ENCODE peak calls at places on chromosomes 2 and 18, in six cellular contexts. J, R, Y, G, F and O are unnamed samples.

GRCh38 chr2:232481322-232482140 is 6.1 kb downstream of the ECEL1 start:
- DNase-seq in J (no peak), R (peak), Y (no peak), G (no peak), F (no peak), O (no peak)

GRCh38 chr2:190858817-190859216 is 21.8 kb upstream of the GLS start:
- DNase-seq in J (peak), R (no peak), Y (peak), G (no peak), F (peak), O (no peak)

GRCh38 chr2:127479219-127479825 is 47.0 kb downstream of the IWS1 start:
- DNase-seq in J (peak), R (no peak), Y (peak), G (no peak), F (peak), O (peak)

GRCh38 chr2:1740714-1741584 is 3.4 kb downstream of the PXDN start:
- DNase-seq in J (no peak), R (no peak), Y (no peak), G (peak), F (no peak), O (no peak)

GRCh38 chr18:62867521-62867920 is 152.2 kb downstream of the PHLPP1 start:
- DNase-seq in J (no peak), R (no peak), Y (no peak), G (no peak), F (no peak), O (no peak)

GRCh38 chr2:128623776-128624424 is 305.2 kb upstream of the HS6ST1 start:
- DNase-seq in J (peak), R (no peak), Y (peak), G (no peak), F (no peak), O (no peak)

GRCh38 chr2:238061310-238062202 is 755 bp downstream of the SCLY start:
- DNase-seq in J (peak), R (peak), Y (peak), G (peak), F (peak), O (peak)

GRCh38 chr2:30514134-30514860 is 67.3 kb downstream of the LCLAT1 start:
- DNase-seq in J (peak), R (no peak), Y (peak), G (no peak), F (no peak), O (no peak)

GRCh38 chr2:120771556-120772208 is 36.0 kb downstream of the GLI2 start:
- DNase-seq in J (peak), R (no peak), Y (peak), G (no peak), F (no peak), O (no peak)

GRCh38 chr2:6080837-6081541 is 388.8 kb downstream of the SOX11 start:
- DNase-seq in J (no peak), R (no peak), Y (no peak), G (no peak), F (no peak), O (no peak)

GRCh38 chr2:169291517-169291916 is 70.8 kb downstream of the LRP2 start:
- DNase-seq in J (no peak), R (no peak), Y (no peak), G (no peak), F (peak), O (no peak)

GRCh38 chr2:134988994-134989605 is 58.1 kb downstream of the MAP3K19 start:
- DNase-seq in J (peak), R (no peak), Y (peak), G (no peak), F (peak), O (no peak)

GRCh38 chr2:238698451-238699306 is 149.2 kb upstream of the TWIST2 start:
- DNase-seq in J (no peak), R (no peak), Y (no peak), G (no peak), F (no peak), O (no peak)

GRCh38 chr18:23250893-23251656 is 115.8 kb downstream of the CABLES1 start:
- DNase-seq in J (no peak), R (no peak), Y (no peak), G (no peak), F (peak), O (no peak)

GRCh38 chr18:58863539-58864145 is 1.0 kb upstream of the ZNF532 start:
- DNase-seq in J (peak), R (no peak), Y (peak), G (no peak), F (peak), O (peak)

GRCh38 chr18:22473366-22473765 is 55.7 kb upstream of the CTAGE1 start:
- DNase-seq in J (no peak), R (no peak), Y (no peak), G (no peak), F (no peak), O (no peak)

GRCh38 chr18:616380-616995 is 19.7 kb downstream of the CLUL1 start:
- DNase-seq in J (peak), R (no peak), Y (peak), G (no peak), F (peak), O (no peak)

GRCh38 chr18:58562146-58562998 is 66.5 kb downstream of the ALPK2 start:
- DNase-seq in J (peak), R (no peak), Y (no peak), G (no peak), F (no peak), O (no peak)

GRCh38 chr2:209637293-209637692 is 134.3 kb upstream of the UNC80 start:
- DNase-seq in J (no peak), R (no peak), Y (no peak), G (no peak), F (peak), O (no peak)
- H4K91ac ChIP-seq in J (no peak), R (no peak), Y (no peak), G (no peak), F (no peak), O (no peak)

DNA sequence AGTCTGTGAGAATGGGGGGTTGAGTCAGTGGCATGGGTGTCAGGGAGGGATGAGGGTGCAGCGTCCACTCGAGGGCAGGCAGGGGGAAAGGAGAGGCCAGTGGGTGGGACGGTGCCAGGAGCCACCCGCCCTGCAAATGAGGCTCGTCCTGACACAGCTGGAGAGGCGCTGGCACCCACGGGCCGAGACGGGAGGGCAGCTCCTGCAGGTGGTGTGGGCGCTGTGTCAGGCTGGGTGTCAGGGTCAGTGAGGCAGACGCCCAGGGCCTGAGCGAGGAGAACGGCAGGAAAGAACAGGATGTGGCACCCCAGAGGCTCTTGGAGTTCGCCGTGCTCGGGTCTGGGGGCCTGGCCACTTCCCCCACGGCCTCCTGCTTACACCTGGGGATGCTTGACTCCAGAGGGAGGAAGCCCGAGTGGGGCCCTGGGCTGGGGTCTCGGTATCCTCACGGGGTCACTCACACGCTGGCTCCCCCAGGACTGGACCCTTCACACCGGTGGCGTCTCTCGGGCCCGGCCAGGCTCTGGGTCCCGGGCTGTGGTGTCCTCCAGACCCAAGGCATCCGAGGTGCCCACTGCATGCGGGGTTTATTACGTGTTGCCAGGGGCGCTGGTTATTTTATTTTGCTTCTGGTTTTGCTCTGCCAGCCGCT is 130.5 kb upstream of the CTDP1 start:
- DNase-seq in J (no peak), R (no peak), Y (no peak), G (no peak), F (no peak), O (no peak)
- H4K91ac ChIP-seq in J (no peak), R (no peak), Y (no peak), G (no peak), F (no peak), O (no peak)

GRCh38 chr2:197298609-197299008 is 12.0 kb downstream of the ANKRD44 start:
- DNase-seq in J (no peak), R (no peak), Y (no peak), G (no peak), F (no peak), O (no peak)

GRCh38 chr2:197296861-197297260 is 13.7 kb downstream of the ANKRD44 start:
- DNase-seq in J (no peak), R (no peak), Y (no peak), G (no peak), F (no peak), O (no peak)

GRCh38 chr2:197297262-197297661 is 13.3 kb downstream of the ANKRD44 start:
- DNase-seq in J (no peak), R (no peak), Y (no peak), G (no peak), F (no peak), O (no peak)

GRCh38 chr2:197300139-197300538 is 10.4 kb downstream of the ANKRD44 start:
- DNase-seq in J (no peak), R (no peak), Y (no peak), G (no peak), F (peak), O (no peak)

DNA sequence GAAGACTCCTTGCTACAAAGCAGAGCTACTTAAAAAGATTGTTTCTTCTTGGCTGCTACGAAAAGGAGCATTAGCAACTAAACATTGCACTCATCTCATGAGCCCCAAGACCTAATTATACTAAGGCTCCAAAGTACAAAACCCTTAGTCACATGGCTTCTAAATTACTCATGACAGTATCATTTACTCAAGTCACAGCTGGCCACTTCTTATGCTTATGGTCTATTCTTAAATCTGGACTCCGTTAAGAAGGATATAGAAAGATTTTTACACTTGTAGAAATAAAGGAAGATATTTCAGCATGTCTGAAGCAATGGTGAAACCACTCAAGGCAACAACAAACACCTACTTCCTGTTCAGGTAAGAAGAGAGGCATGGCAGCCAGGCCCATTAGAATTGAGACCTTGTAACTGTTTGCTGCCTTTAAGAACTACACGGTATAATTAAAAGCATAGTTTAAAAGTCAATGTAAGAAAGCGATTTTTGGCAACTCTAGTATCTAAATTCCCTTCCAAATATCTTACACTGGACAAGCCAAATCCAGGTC is 12.7 kb downstream of the ANKRD44 start:
- DNase-seq in J (no peak), R (no peak), Y (no peak), G (no peak), F (no peak), O (no peak)
- H4K91ac ChIP-seq in J (no peak), R (no peak), Y (no peak), G (no peak), F (no peak), O (no peak)

DNA sequence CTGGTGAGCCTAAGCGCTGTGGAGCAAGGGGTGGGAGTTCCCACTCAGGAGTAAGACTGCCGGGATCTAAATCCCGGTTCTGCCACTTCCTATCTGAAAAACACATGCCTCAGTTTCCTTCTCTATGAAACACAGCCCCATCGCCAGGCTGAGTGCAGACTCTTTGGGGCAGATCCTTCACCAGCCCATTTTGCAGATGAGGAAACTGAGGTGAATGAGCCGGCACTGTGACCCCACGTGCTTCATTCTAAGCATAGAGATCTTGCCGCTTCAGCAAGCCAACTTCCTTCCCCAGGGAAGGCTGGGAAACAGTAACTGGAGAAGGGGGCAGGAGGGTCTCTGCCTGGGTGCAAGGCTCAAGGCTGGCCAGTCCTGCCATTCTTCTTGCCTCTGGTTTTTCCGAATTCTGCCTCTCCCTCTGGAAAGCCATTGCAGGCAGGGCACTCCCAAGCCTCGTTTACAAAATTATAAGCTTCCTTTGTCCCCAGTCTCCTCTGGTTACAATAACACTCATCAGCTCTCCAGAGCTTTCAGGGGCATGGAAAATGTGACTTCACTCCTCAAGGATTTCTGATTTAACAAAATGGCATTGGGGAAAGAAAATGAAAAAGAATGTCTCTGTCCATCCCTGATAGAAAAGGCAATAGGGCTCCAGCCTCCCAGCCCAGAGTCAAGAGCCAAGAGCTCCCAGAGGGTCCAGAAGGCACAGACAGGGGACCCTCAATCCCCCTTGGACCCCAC is 249.2 kb downstream of the TNS1 start:
- DNase-seq in J (peak), R (no peak), Y (peak), G (no peak), F (no peak), O (no peak)
- H4K91ac ChIP-seq in J (peak), R (no peak), Y (no peak), G (no peak), F (no peak), O (no peak)

DNA sequence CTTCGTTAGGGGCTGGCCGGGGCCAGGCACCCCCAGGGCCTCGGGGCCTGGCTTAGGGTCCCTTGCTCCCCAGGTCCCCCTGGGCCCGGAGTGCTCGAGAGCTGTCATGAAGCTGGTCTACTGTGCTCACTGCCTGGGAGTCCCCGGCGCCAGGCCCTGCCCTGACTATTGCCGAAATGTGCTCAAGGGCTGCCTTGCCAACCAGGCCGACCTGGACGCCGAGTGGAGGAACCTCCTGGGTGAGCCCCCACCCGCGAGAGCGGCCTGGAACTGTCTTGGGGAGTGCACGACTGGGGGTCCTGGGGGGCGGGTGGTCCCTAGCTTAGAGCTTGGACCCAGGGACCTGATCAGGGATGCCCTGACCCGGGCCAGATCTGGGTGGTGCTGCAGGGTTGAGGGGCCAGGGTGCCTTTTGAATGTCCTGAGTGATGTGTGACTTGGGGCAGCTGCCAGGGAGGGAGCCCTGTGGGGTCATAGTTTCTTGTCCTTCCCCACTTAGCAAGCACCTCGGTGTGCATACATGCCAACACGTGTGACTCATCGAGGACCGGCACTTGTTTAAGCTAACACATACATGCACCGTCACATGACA is 27.9 kb downstream of the GPC1 start:
- DNase-seq in J (no peak), R (peak), Y (no peak), G (no peak), F (no peak), O (no peak)
- H4K91ac ChIP-seq in J (no peak), R (no peak), Y (no peak), G (no peak), F (no peak), O (no peak)

DNA sequence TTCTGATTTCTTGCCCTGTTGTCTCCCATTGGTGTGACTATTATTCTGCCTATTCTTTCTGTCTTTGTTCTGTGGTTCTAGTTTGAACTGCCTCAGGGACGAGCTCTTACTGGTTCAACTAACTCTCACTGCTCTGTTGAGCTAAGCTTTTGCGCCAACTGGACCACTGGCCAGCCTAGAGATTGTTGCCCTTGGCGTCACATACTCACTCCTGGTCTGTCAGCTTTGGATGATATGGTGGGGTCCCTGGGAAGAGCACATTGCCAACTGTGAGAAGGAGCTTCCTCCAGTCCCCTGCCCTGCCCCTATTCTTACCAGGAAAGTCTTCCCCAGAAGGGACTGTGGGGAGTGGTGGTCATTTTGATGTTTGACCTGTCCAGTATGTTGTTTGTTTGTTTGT is 6.0 kb downstream of the MTHFD2 start:
- DNase-seq in J (no peak), R (no peak), Y (no peak), G (no peak), F (no peak), O (no peak)
- H4K91ac ChIP-seq in J (no peak), R (no peak), Y (no peak), G (no peak), F (no peak), O (no peak)

DNA sequence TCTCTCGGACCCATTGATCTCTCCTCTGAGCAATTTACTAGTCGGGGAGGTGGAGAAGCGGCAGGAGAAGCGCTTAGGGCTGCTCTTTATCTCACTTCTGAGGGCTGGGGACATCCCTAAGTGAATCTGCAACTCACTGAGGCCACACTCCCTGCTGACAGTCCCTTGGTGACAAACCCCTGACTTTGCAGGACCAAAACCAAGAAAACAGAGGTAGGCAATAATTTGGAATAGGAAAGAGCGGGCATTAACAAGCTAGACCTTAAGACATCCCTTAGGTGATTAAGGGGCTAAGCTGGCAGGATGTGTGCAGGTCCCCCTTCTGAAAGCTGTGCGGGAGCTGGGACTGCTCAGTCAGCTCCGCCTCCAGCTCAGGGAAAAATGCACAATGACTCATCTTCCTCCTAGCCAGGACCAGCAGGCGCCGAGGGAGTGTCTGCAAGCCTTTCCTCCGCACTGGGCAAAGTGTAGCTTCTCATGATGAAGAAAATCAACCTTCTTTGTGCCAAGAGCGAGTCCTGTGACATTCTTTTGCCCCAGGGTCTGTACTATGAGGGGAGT is 63.3 kb downstream of the BOD1L2 start:
- DNase-seq in J (peak), R (peak), Y (peak), G (peak), F (peak), O (peak)
- H4K91ac ChIP-seq in J (no peak), R (no peak), Y (no peak), G (no peak), F (peak), O (no peak)